ENCODE peak calls at places on chromosomes 11 and 22, in eight cellular contexts. V is AG09319; K is cardiac fibroblast; H is fibroblast of the aortic adventitia; J is caudate nucleus; O is mesendoderm; R is fibroblast of gingiva; G is activated effector memory CD4-positive, alpha-beta T cell treated with anti-CD3 and anti-CD28 coated beads, Interleukin-2, amount 50 U/mL, for 16 hours. D is an unnamed sample.

GRCh38 chr11:11291432-11292015 is 61.5 kb downstream of the CSNK2A3 start:
- DNase-seq in V (no peak), K (no peak), H (no peak), J (no peak), O (no peak), R (no peak), G (no peak), D (no peak)

GRCh38 chr11:35323076-35323868 is 96.1 kb downstream of the SLC1A2 start:
- DNase-seq in V (no peak), K (no peak), H (peak), J (no peak), O (no peak), R (no peak), G (no peak), D (no peak)

GRCh38 chr11:38254849-38255248 is 1656.8 kb upstream of the RAG2 start:
- DNase-seq in V (no peak), K (no peak), H (no peak), J (no peak), O (no peak), R (no peak), G (no peak), D (no peak)

GRCh38 chr11:125945011-125945796 is 640 bp upstream of the VSIG10L2 start:
- DNase-seq in V (no peak), K (no peak), H (no peak), J (no peak), O (no peak), R (no peak), G (no peak), D (no peak)

GRCh38 chr22:47260551-47260950 is 498.1 kb downstream of the TBC1D22A start:
- DNase-seq in V (no peak), K (no peak), H (no peak), J (no peak), O (no peak), R (no peak), G (no peak), D (no peak)

GRCh38 chr11:73072935-73073481 is 69.1 kb downstream of the FCHSD2 start:
- DNase-seq in V (no peak), K (peak), H (peak), J (no peak), O (no peak), R (peak), G (no peak), D (no peak)

GRCh38 chr22:17258015-17258827 is 39.0 kb upstream of the ADA2 start:
- DNase-seq in V (no peak), K (peak), H (no peak), J (peak), O (peak), R (no peak), G (peak), D (peak)

GRCh38 chr22:35220221-35220620 is 37.1 kb upstream of the HMGXB4 start:
- DNase-seq in V (no peak), K (no peak), H (no peak), J (no peak), O (no peak), R (no peak), G (no peak), D (no peak)

GRCh38 chr11:122207505-122207904 is 91.5 kb upstream of the BLID start:
- DNase-seq in V (peak), K (peak), H (peak), J (no peak), O (no peak), R (peak), G (no peak), D (no peak)

GRCh38 chr11:8067929-8068575 is 13.0 kb upstream of the TUB start:
- DNase-seq in V (no peak), K (no peak), H (no peak), J (no peak), O (no peak), R (no peak), G (no peak), D (no peak)

GRCh38 chr11:57427692-57428082 is 766 bp upstream of the SLC43A3 start:
- DNase-seq in V (no peak), K (peak), H (peak), J (peak), O (no peak), R (peak), G (no peak), D (no peak)

GRCh38 chr11:128625766-128626165 is 38.4 kb upstream of the ETS1 start:
- DNase-seq in V (no peak), K (no peak), H (no peak), J (no peak), O (no peak), R (no peak), G (no peak), D (no peak)

GRCh38 chr22:36405221-36405631 is 17.5 kb upstream of the MYH9 start:
- DNase-seq in V (no peak), K (no peak), H (no peak), J (no peak), O (no peak), R (no peak), G (no peak), D (no peak)

GRCh38 chr22:32106930-32107329 is 52.2 kb downstream of the C22orf42 start:
- DNase-seq in V (no peak), K (peak), H (peak), J (no peak), O (peak), R (no peak), G (no peak), D (no peak)

GRCh38 chr22:41504397-41504796 is 35.5 kb downstream of the ACO2 start:
- DNase-seq in V (no peak), K (peak), H (peak), J (no peak), O (no peak), R (peak), G (no peak), D (no peak)

GRCh38 chr11:12871251-12871650 is 137.9 kb upstream of the RASSF10 start:
- DNase-seq in V (no peak), K (no peak), H (no peak), J (no peak), O (no peak), R (no peak), G (no peak), D (no peak)

GRCh38 chr11:29321293-29322132 is 695.3 kb downstream of the KCNA4 start:
- DNase-seq in V (no peak), K (peak), H (peak), J (no peak), O (no peak), R (no peak), G (no peak), D (no peak)

GRCh38 chr22:39458443-39459083 is 1.8 kb downstream of the MGAT3 start:
- DNase-seq in V (no peak), K (no peak), H (no peak), J (no peak), O (no peak), R (no peak), G (no peak), D (no peak)

GRCh38 chr11:120597250-120597649 is 85.7 kb downstream of the GRIK4 start:
- DNase-seq in V (no peak), K (no peak), H (no peak), J (no peak), O (no peak), R (no peak), G (no peak), D (no peak)

D was measured in hypothalamus.